ENCODE peak calls at places on chromosome 20, in four cellular contexts. One of them, this sample, is unnamed.

GRCh38 chr20:10733122-10733521 is 59.3 kb upstream of the JAG1 start:
- DNase-seq in mammary epithelial cell: peak; percentile 94
- DNase-seq in body of pancreas: no peak
- DNase-seq in cardiac muscle cell: no peak
- DNase-seq in this sample: no peak

GRCh38 chr20:49385471-49385870 is 97.0 kb downstream of the KCNB1 start:
- DNase-seq in mammary epithelial cell: peak; percentile 33
- DNase-seq in body of pancreas: no peak
- DNase-seq in cardiac muscle cell: peak; percentile 34
- DNase-seq in this sample: no peak

GRCh38 chr20:32623667-32624157 is 38.6 kb upstream of the NOL4L start:
- DNase-seq in mammary epithelial cell: no peak
- DNase-seq in body of pancreas: no peak
- DNase-seq in cardiac muscle cell: peak; percentile 39
- DNase-seq in this sample: no peak

GRCh38 chr20:25058051-25058796 is at the start of gene ACSS1:
- DNase-seq in mammary epithelial cell: peak; percentile 15
- DNase-seq in body of pancreas: peak; percentile 60
- DNase-seq in cardiac muscle cell: no peak
- DNase-seq in this sample: peak; percentile 78

GRCh38 chr20:33660035-33660684 is 2.0 kb upstream of the C20orf144 start:
- DNase-seq in mammary epithelial cell: no peak
- DNase-seq in body of pancreas: no peak
- DNase-seq in cardiac muscle cell: no peak
- DNase-seq in this sample: no peak

GRCh38 chr20:407953-408842 is at the start of gene RBCK1:
- DNase-seq in mammary epithelial cell: peak; percentile 76
- DNase-seq in body of pancreas: peak; percentile 89
- DNase-seq in cardiac muscle cell: peak; percentile 77
- DNase-seq in this sample: peak; percentile 89

GRCh38 chr20:56955673-56956072 is 310.8 kb downstream of the BMP7 start:
- DNase-seq in mammary epithelial cell: no peak
- DNase-seq in body of pancreas: no peak
- DNase-seq in cardiac muscle cell: no peak
- DNase-seq in this sample: no peak

GRCh38 chr20:32356935-32357868 is 929 bp upstream of the ASXL1 start:
- DNase-seq in mammary epithelial cell: no peak
- DNase-seq in body of pancreas: peak; percentile 45
- DNase-seq in cardiac muscle cell: peak; percentile 50
- DNase-seq in this sample: peak; percentile 44

GRCh38 chr20:38109025-38109541 is 56.0 kb downstream of the TGM2 start:
- DNase-seq in mammary epithelial cell: no peak
- DNase-seq in body of pancreas: no peak
- DNase-seq in cardiac muscle cell: no peak
- DNase-seq in this sample: peak; percentile 53

GRCh38 chr20:62511915-62512610 is 36.3 kb upstream of the GATA5 start:
- DNase-seq in mammary epithelial cell: no peak
- DNase-seq in body of pancreas: no peak
- DNase-seq in cardiac muscle cell: peak; percentile 83
- DNase-seq in this sample: no peak

GRCh38 chr20:431012-431904 is 23.2 kb downstream of the RBCK1 start:
- DNase-seq in mammary epithelial cell: peak; percentile 30
- DNase-seq in body of pancreas: peak; percentile 71
- DNase-seq in cardiac muscle cell: peak; percentile 73
- DNase-seq in this sample: peak; percentile 59

GRCh38 chr20:6360766-6361165 is 237.9 kb upstream of the FERMT1 start:
- DNase-seq in mammary epithelial cell: no peak
- DNase-seq in body of pancreas: no peak
- DNase-seq in cardiac muscle cell: no peak
- DNase-seq in this sample: no peak

GRCh38 chr20:14477125-14477524 is 139.7 kb upstream of the FLRT3 start:
- DNase-seq in mammary epithelial cell: peak; percentile 73
- DNase-seq in body of pancreas: no peak
- DNase-seq in cardiac muscle cell: no peak
- DNase-seq in this sample: no peak

GRCh38 chr20:1909097-1909496 is 13.9 kb downstream of the SIRPA start:
- DNase-seq in mammary epithelial cell: no peak
- DNase-seq in body of pancreas: no peak
- DNase-seq in cardiac muscle cell: no peak
- DNase-seq in this sample: no peak

GRCh38 chr20:33419140-33419974 is 18.0 kb upstream of the CDK5RAP1 start:
- DNase-seq in mammary epithelial cell: no peak
- DNase-seq in body of pancreas: no peak
- DNase-seq in cardiac muscle cell: peak; percentile 90
- DNase-seq in this sample: no peak

GRCh38 chr20:38073307-38074010 is 39.9 kb downstream of the RPRD1B start:
- DNase-seq in mammary epithelial cell: peak; percentile 78
- DNase-seq in body of pancreas: peak; percentile 32
- DNase-seq in cardiac muscle cell: peak; percentile 69
- DNase-seq in this sample: peak; percentile 29

GRCh38 chr20:2330090-2330695 is 34.4 kb downstream of the TGM3 start:
- DNase-seq in mammary epithelial cell: no peak
- DNase-seq in body of pancreas: no peak
- DNase-seq in cardiac muscle cell: no peak
- DNase-seq in this sample: peak; percentile 42

GRCh38 chr20:22946594-22946993 is 88.5 kb upstream of the SSTR4 start:
- DNase-seq in mammary epithelial cell: no peak
- DNase-seq in body of pancreas: no peak
- DNase-seq in cardiac muscle cell: no peak
- DNase-seq in this sample: no peak

DNA sequence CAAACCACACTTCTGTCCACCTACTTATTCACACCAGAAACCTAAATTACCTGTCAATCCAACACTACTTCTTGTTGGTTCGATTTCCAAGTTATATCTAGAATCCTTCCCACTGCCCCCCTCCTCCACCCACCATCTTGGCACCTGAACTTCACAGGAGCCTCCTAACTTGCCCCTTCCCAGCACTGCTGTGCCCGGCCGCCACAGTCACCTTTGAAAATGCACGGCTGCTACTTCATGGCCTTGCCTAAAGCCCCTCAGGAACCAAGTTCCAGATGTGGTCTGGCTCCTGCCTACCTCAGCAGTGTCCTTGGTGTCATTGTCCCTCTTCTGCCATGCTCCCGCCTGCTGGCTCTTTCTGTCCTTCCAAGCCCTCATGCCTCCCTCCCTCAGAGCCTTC is 31.2 kb downstream of the PKIG start:
- DNase-seq in mammary epithelial cell: no peak
- DNase-seq in body of pancreas: no peak
- DNase-seq in cardiac muscle cell: no peak
- DNase-seq in this sample: no peak
- H3K36me3 ChIP-seq in mammary epithelial cell: no peaks in the 10 kb centered on the region
- H3K36me3 ChIP-seq in body of pancreas: no peaks in the 10 kb centered on the region
- H3K36me3 ChIP-seq in cardiac muscle cell: no peaks in the 10 kb centered on the region
- H3K36me3 ChIP-seq in this sample: no peaks in the 10 kb centered on the region

DNA sequence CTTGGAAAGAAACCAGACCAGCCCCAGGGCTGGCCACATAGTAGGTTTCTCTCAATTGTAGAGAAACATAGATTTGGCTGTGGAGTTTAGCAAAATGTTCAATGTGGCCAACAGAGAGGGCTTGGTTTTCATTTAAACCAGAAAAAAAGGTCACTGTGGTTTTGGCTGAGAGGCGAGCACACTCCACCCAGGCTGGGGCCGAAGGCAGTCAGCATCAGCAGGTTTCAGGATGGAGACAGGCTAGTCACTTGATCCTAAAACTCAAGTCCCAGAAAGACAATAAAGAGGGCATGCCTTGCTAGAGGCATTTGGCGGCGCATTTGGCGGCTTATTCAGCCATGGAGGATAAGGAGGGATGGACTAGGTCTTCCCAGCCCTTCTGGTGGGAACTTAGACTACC is 73.1 kb downstream of the PRND start:
- DNase-seq in mammary epithelial cell: no peak
- DNase-seq in body of pancreas: no peak
- DNase-seq in cardiac muscle cell: no peak
- DNase-seq in this sample: no peak
- H3K36me3 ChIP-seq in mammary epithelial cell: no peaks in the 10 kb centered on the region
- H3K36me3 ChIP-seq in body of pancreas: no peaks in the 10 kb centered on the region
- H3K36me3 ChIP-seq in cardiac muscle cell: no peaks in the 10 kb centered on the region
- H3K36me3 ChIP-seq in this sample: no peaks in the 10 kb centered on the region

GRCh38 chr20:45950330-45950646 is 15.8 kb downstream of the PCIF1 start:
- DNase-seq in mammary epithelial cell: no peak
- DNase-seq in body of pancreas: no peak
- DNase-seq in cardiac muscle cell: no peak
- DNase-seq in this sample: no peak
- H3K36me3 ChIP-seq in mammary epithelial cell: peaks cover 26% of the 10 kb centered on the region
- H3K36me3 ChIP-seq in body of pancreas: peaks cover 27% of the 10 kb centered on the region
- H3K36me3 ChIP-seq in cardiac muscle cell: peaks cover 46% of the 10 kb centered on the region
- H3K36me3 ChIP-seq in this sample: peaks cover 41% of the 10 kb centered on the region

DNA sequence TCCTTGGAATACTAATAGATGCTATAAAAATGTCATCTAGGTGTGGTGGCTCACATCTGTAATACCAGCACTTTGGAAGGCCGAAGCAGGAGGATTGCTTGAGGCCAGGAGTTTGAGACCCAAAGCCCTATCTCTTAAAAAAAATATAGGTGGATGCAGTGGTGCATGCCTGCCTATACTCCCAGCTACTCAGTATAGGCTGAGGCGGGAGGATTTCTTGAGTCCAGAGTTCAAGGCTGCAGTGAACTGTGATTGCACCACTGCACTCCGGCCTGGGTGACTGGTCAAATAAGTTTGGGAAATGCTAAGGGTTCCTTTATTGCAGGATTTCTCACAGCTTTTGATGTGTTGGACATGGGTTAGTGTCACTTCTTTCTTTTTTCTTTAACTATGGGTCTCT is 261.3 kb downstream of the PLCB1 start:
- DNase-seq in mammary epithelial cell: no peak
- DNase-seq in body of pancreas: no peak
- DNase-seq in cardiac muscle cell: no peak
- DNase-seq in this sample: no peak
- H3K36me3 ChIP-seq in mammary epithelial cell: no peaks in the 10 kb centered on the region
- H3K36me3 ChIP-seq in body of pancreas: no peaks in the 10 kb centered on the region
- H3K36me3 ChIP-seq in cardiac muscle cell: no peaks in the 10 kb centered on the region
- H3K36me3 ChIP-seq in this sample: no peaks in the 10 kb centered on the region

GRCh38 chr20:47019106-47019824 is 124.6 kb downstream of the EYA2 start:
- DNase-seq in mammary epithelial cell: no peak
- DNase-seq in body of pancreas: no peak
- DNase-seq in cardiac muscle cell: peak; percentile 15
- DNase-seq in this sample: peak; percentile 20
- H3K36me3 ChIP-seq in mammary epithelial cell: no peaks in the 10 kb centered on the region
- H3K36me3 ChIP-seq in body of pancreas: no peaks in the 10 kb centered on the region
- H3K36me3 ChIP-seq in cardiac muscle cell: no peaks in the 10 kb centered on the region
- H3K36me3 ChIP-seq in this sample: no peaks in the 10 kb centered on the region

DNA sequence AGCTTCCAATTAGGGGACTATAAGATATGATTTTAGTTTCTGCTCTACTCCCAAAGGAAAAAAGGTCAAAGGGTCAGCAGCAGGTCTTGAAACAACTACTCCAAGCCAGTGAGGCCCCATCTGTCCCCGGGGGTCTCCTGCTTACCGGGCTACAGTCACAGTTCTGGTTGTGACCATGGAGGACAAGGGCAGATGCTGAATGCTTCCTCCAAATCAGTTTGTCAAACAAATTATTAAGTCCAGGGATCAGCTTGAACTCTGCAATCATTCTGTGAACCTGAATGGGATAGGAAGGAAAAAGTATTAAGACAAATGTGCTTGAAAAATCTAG is 60.2 kb downstream of the MYH7B start:
- DNase-seq in mammary epithelial cell: no peak
- DNase-seq in body of pancreas: no peak
- DNase-seq in cardiac muscle cell: no peak
- DNase-seq in this sample: no peak
- H3K36me3 ChIP-seq in mammary epithelial cell: peaks cover 19% of the 10 kb centered on the region
- H3K36me3 ChIP-seq in body of pancreas: peaks cover 24% of the 10 kb centered on the region
- H3K36me3 ChIP-seq in cardiac muscle cell: peaks cover 12% of the 10 kb centered on the region
- H3K36me3 ChIP-seq in this sample: peaks cover 50% of the 10 kb centered on the region

DNA sequence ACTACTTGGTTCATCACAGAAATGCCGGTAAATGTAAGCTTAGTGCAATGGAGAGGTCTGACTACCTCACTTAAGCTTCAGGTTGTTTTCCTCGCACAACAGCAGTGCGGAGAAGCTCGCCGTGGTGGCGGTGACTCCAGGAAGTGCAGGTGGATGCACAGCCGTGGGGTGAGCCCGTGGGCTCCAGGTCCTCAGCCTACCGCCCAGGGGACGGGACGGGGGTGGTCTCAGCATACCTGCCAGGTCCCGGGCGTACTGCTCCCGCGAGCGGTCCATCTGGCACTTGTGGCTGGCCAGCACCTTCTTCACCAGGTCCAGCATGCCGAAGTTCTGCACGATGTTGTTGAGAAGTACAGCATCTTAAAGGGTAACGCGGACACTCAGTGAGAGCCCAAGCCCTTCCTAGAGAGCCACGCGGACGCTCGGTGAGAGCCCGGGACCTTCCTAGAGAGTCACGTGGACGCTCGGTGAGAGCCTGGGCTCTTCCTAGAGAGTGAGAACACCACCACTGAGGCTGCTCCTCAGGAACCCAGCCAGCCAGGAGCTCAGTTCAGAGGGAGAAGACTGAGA is 17.8 kb upstream of the HELZ2 start:
- DNase-seq in mammary epithelial cell: no peak
- DNase-seq in body of pancreas: no peak
- DNase-seq in cardiac muscle cell: no peak
- DNase-seq in this sample: no peak
- H3K36me3 ChIP-seq in mammary epithelial cell: peaks cover 4% of the 10 kb centered on the region
- H3K36me3 ChIP-seq in body of pancreas: peaks cover 15% of the 10 kb centered on the region
- H3K36me3 ChIP-seq in cardiac muscle cell: peaks cover 11% of the 10 kb centered on the region
- H3K36me3 ChIP-seq in this sample: no peaks in the 10 kb centered on the region